ENCODE peak calls at places on chromosome 9, in six cellular contexts. V is SJSA1, R is cardiac muscle cell, Z is mammary epithelial cell, D is BE2C, F is aorta. I is an unnamed sample.

GRCh38 chr9:2785060-2785459 is 58.8 kb downstream of the PUM3 start:
- DNase-seq in V (no peak), R (no peak), Z (no peak), D (no peak), F (no peak), I (no peak)

GRCh38 chr9:88586452-88586851 is 51.5 kb downstream of the NXNL2 start:
- DNase-seq in V (no peak), R (no peak), Z (no peak), D (no peak), F (no peak), I (no peak)

GRCh38 chr9:127346584-127346983 is 50.4 kb upstream of the SLC2A8 start:
- DNase-seq in V (no peak), R (peak; percentile 33), Z (no peak), D (peak; percentile 52), F (no peak), I (no peak)

GRCh38 chr9:35285731-35286130 is 123.9 kb downstream of the UNC13B start:
- DNase-seq in V (no peak), R (no peak), Z (no peak), D (no peak), F (no peak), I (no peak)

GRCh38 chr9:18741880-18742279 is 267.9 kb downstream of the ADAMTSL1 start:
- DNase-seq in V (no peak), R (no peak), Z (no peak), D (no peak), F (no peak), I (no peak)

GRCh38 chr9:127570533-127571111 is 41.5 kb upstream of the STXBP1 start:
- DNase-seq in V (no peak), R (no peak), Z (no peak), D (peak; percentile 54), F (no peak), I (no peak)

GRCh38 chr9:131274674-131275331 is 1.5 kb downstream of the FAM78A start:
- DNase-seq in V (no peak), R (no peak), Z (no peak), D (no peak), F (peak; percentile 84), I (no peak)

GRCh38 chr9:130936285-130937117 is 2.5 kb downstream of the FIBCD1 start:
- DNase-seq in V (peak; percentile 14), R (peak; percentile 43), Z (peak; percentile 47), D (peak; percentile 34), F (peak; percentile 79), I (no peak)

GRCh38 chr9:133991964-133992779 is at the start of gene VAV2:
- DNase-seq in V (peak; percentile 54), R (peak; percentile 72), Z (peak; percentile 54), D (peak; percentile 72), F (peak; percentile 76), I (no peak)

GRCh38 chr9:128702949-128703615 is 779 bp downstream of the PKN3 start:
- DNase-seq in V (peak; percentile 41), R (peak; percentile 36), Z (no peak), D (peak; percentile 47), F (no peak), I (no peak)

GRCh38 chr9:116209406-116210116 is 56.0 kb downstream of the PAPPA start:
- DNase-seq in V (no peak), R (no peak), Z (no peak), D (no peak), F (no peak), I (no peak)

GRCh38 chr9:27385606-27386005 is 88.7 kb upstream of the EQTN start:
- DNase-seq in V (no peak), R (peak; percentile 52), Z (peak; percentile 57), D (no peak), F (no peak), I (no peak)

GRCh38 chr9:34520505-34521385 is 2.0 kb downstream of the ENHO start:
- DNase-seq in V (no peak), R (no peak), Z (no peak), D (no peak), F (no peak), I (no peak)

GRCh38 chr9:122218885-122219855 is 9.6 kb downstream of the LHX6 start:
- DNase-seq in V (no peak), R (peak; percentile 34), Z (no peak), D (no peak), F (no peak), I (no peak)

GRCh38 chr9:127715443-127716337 is at the start of the genes PTRH1 and TTC16:
- DNase-seq in V (peak; percentile 94), R (peak; percentile 97), Z (peak; percentile 95), D (peak; percentile 98), F (peak; percentile 99), I (peak; percentile 94)

GRCh38 chr9:128136816-128137793 is 9.6 kb upstream of the PTGES2 start:
- DNase-seq in V (no peak), R (no peak), Z (peak; percentile 64), D (no peak), F (no peak), I (no peak)

GRCh38 chr9:121990600-121991304 is 102.4 kb downstream of the TTLL11 start:
- DNase-seq in V (no peak), R (no peak), Z (no peak), D (no peak), F (no peak), I (no peak)

GRCh38 chr9:72980600-72981265 is 27.9 kb upstream of the ALDH1A1 start:
- DNase-seq in V (no peak), R (no peak), Z (no peak), D (no peak), F (no peak), I (no peak)

GRCh38 chr9:101582593-101582992 is 12.2 kb downstream of the PPP3R2 start:
- DNase-seq in V (peak; percentile 33), R (no peak), Z (peak; percentile 31), D (no peak), F (no peak), I (no peak)

GRCh38 chr9:129954868-129955550 is 88.0 kb downstream of the FNBP1 start:
- DNase-seq in V (no peak), R (no peak), Z (no peak), D (peak; percentile 31), F (no peak), I (no peak)

GRCh38 chr9:90898229-90898628 is 96.6 kb downstream of the SYK start:
- DNase-seq in V (no peak), R (peak; percentile 42), Z (no peak), D (no peak), F (no peak), I (no peak)

GRCh38 chr9:17401858-17402257 is 177.0 kb upstream of the SH3GL2 start:
- DNase-seq in V (no peak), R (no peak), Z (peak; percentile 22), D (no peak), F (no peak), I (no peak)

GRCh38 chr9:16442622-16443021 is 427.8 kb downstream of the BNC2 start:
- DNase-seq in V (peak; percentile 26), R (no peak), Z (peak; percentile 71), D (no peak), F (no peak), I (no peak)

GRCh38 chr9:19922476-19923118 is 133.8 kb upstream of the SLC24A2 start:
- DNase-seq in V (no peak), R (peak; percentile 75), Z (peak; percentile 51), D (peak; percentile 25), F (no peak), I (no peak)

GRCh38 chr9:107141967-107142366 is 141.1 kb upstream of the RAD23B start:
- DNase-seq in V (no peak), R (no peak), Z (no peak), D (no peak), F (no peak), I (no peak)

GRCh38 chr9:123111427-123111826 is 78.0 kb downstream of the GPR21 start:
- DNase-seq in V (no peak), R (no peak), Z (no peak), D (no peak), F (no peak), I (no peak)

GRCh38 chr9:98951967-98952366 is 8.3 kb downstream of the COL15A1 start:
- DNase-seq in V (no peak), R (no peak), Z (peak; percentile 35), D (no peak), F (no peak), I (no peak)

GRCh38 chr9:27204578-27204977 is 92.4 kb downstream of the EQTN start:
- DNase-seq in V (no peak), R (no peak), Z (peak; percentile 61), D (no peak), F (no peak), I (no peak)

GRCh38 chr9:99783799-99784198 is 37.9 kb upstream of the NR4A3 start:
- DNase-seq in V (no peak), R (no peak), Z (no peak), D (no peak), F (no peak), I (no peak)

GRCh38 chr9:114507726-114508125 is 2.5 kb upstream of the WHRN start:
- DNase-seq in V (no peak), R (peak; percentile 9), Z (peak; percentile 33), D (no peak), F (no peak), I (no peak)

GRCh38 chr9:129933709-129934586 is 98.7 kb downstream of the USP20 start:
- DNase-seq in V (peak; percentile 76), R (no peak), Z (no peak), D (no peak), F (no peak), I (no peak)

GRCh38 chr9:135914921-135915320 is 7.6 kb upstream of the CAMSAP1 start:
- DNase-seq in V (no peak), R (no peak), Z (no peak), D (no peak), F (peak; percentile 15), I (no peak)
- H3K9me3 ChIP-seq in V (peaks cover 20% of the 10 kb centered on the region), R (no peaks in the 10 kb centered on the region), Z (peaks cover 43% of the 10 kb centered on the region), D (peaks cover 5% of the 10 kb centered on the region), F (peaks cover 9% of the 10 kb centered on the region), I (peaks cover 60% of the 10 kb centered on the region)

GRCh38 chr9:112997236-112997941 is 14.6 kb downstream of the ZNF883 start:
- DNase-seq in V (no peak), R (no peak), Z (no peak), D (no peak), F (no peak), I (no peak)
- H3K9me3 ChIP-seq in V (peaks cover 20% of the 10 kb centered on the region), R (peaks cover 8% of the 10 kb centered on the region), Z (peaks cover 49% of the 10 kb centered on the region), D (peaks cover 14% of the 10 kb centered on the region), F (peaks cover 22% of the 10 kb centered on the region), I (peaks cover 74% of the 10 kb centered on the region)

DNA sequence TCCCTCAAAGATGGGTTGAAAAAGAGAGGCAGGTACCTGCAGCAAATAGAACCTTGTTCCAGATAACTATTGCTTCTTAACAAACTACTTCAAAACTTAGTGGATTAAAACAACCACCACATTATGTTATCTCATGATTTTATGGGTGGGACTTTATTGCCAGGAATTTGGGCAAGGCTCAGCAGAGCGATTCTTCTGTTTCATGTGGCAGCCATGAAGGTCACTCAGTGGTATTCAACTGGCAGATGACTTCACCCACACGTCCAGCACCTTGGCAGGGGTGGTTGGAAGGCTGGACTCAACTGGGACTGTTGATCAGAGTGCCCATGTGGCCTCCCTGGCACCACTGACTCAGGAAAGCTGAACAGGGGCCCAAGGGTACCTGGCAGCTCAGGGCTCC is 112.0 kb downstream of the HSD17B3 start:
- DNase-seq in V (no peak), R (no peak), Z (no peak), D (no peak), F (no peak), I (no peak)
- H3K9me3 ChIP-seq in V (peaks cover 6% of the 10 kb centered on the region), R (no peaks in the 10 kb centered on the region), Z (peaks cover 12% of the 10 kb centered on the region), D (peaks cover 4% of the 10 kb centered on the region), F (peaks cover 5% of the 10 kb centered on the region), I (peaks cover 4% of the 10 kb centered on the region)

DNA sequence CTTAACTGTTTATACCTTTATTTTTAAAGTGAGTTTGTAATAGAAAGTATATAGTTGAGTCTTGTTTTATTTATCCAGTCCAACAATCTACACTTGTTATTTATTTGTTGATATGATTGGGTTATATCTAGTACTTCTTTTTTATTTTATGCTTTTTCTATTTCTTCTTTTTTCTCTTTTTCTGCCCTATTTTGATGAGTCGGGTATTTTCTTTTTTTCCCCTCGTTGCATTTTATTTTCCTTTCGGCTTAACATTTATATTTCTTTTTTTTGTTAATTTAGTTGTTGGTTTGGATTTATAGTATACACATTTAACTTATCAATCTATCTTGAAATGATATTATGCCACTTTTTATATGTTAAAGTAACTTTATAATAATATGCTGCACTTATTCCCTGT is 111.7 kb upstream of the IZUMO3 start:
- DNase-seq in V (no peak), R (no peak), Z (no peak), D (no peak), F (no peak), I (no peak)
- H3K9me3 ChIP-seq in V (no peaks in the 10 kb centered on the region), R (no peaks in the 10 kb centered on the region), Z (no peaks in the 10 kb centered on the region), D (no peaks in the 10 kb centered on the region), F (no peaks in the 10 kb centered on the region), I (no peaks in the 10 kb centered on the region)

I was measured in CD4-positive, alpha-beta T cell.